ENCODE peak calls at places on chromosome 2, in nine cellular contexts. W is RPMI7951; Q is GDM1; M is left cardiac atrium; N is neuronal stem cell; O is activated CD4-positive, alpha-beta T cell treated with anti-CD3 and anti-CD28 coated beads, Interleukin-2, amount 50 U/mL, for 1 hour; L is NCI-H187; K is GM23338; P is NCI-H2171. D is an unnamed sample.

GRCh38 chr2:230642966-230643365 is 69.7 kb upstream of the CAB39 start:
- DNase-seq in P (no peak), L (no peak), Q (no peak), N (no peak), O (no peak), K (no peak), W (no peak), M (no peak), D (no peak)

GRCh38 chr2:15668611-15669305 is 77.1 kb downstream of the DDX1 start:
- DNase-seq in M (no peak), O (no peak), N (no peak), K (no peak), Q (no peak), L (no peak), W (no peak), P (no peak), D (peak; percentile 64)

GRCh38 chr2:98924038-98924437 is 12.0 kb downstream of the CRACDL start:
- DNase-seq in P (no peak), Q (no peak), W (no peak), L (no peak), M (no peak), N (no peak), O (no peak), K (no peak), D (no peak)

GRCh38 chr2:165582863-165583506 is 113.5 kb downstream of the CSRNP3 start:
- DNase-seq in N (no peak), Q (no peak), K (no peak), M (no peak), O (no peak), P (no peak), L (no peak), W (no peak), D (no peak)

GRCh38 chr2:19801367-19802087 is 100.3 kb downstream of the TTC32 start:
- DNase-seq in P (no peak), O (no peak), N (no peak), M (peak; percentile 88), W (peak; percentile 99), K (no peak), L (no peak), Q (no peak), D (peak; percentile 98)

GRCh38 chr2:234331566-234331965 is 165.3 kb downstream of the ARL4C start:
- DNase-seq in N (no peak), P (no peak), W (no peak), M (no peak), L (no peak), O (no peak), Q (no peak), K (no peak), D (no peak)

GRCh38 chr2:194382221-194382620 is 1274.8 kb upstream of the SLC39A10 start:
- DNase-seq in M (no peak), O (no peak), L (no peak), Q (no peak), W (no peak), P (no peak), N (no peak), K (no peak), D (no peak)

GRCh38 chr2:227164745-227165350 is 424 bp downstream of the COL4A3 start:
- DNase-seq in P (no peak), L (no peak), W (peak; percentile 31), O (no peak), K (peak; percentile 53), M (peak; percentile 45), N (peak; percentile 17), Q (no peak), D (peak; percentile 27)

GRCh38 chr2:239168575-239168974 is 232.2 kb downstream of the HDAC4 start:
- DNase-seq in M (peak; percentile 16), P (no peak), L (no peak), O (no peak), W (no peak), K (no peak), N (no peak), Q (no peak), D (no peak)

GRCh38 chr2:120972286-120972685 is 236.6 kb downstream of the GLI2 start:
- DNase-seq in W (no peak), P (no peak), L (no peak), O (no peak), K (no peak), Q (no peak), N (no peak), M (no peak), D (no peak)

GRCh38 chr2:113173563-113174368 is at the start of gene PSD4:
- DNase-seq in L (no peak), O (peak; percentile 83), M (peak; percentile 68), K (no peak), P (no peak), W (peak; percentile 69), N (no peak), Q (peak; percentile 87), D (no peak)

GRCh38 chr2:117980783-117981676 is 32.8 kb downstream of the CCDC93 start:
- DNase-seq in L (no peak), W (peak; percentile 70), K (no peak), N (no peak), O (no peak), P (no peak), M (no peak), Q (no peak), D (peak; percentile 91)

GRCh38 chr2:163621445-163622004 is 114.3 kb downstream of the FIGN start:
- DNase-seq in Q (no peak), W (no peak), P (no peak), N (no peak), L (no peak), O (no peak), M (no peak), K (peak; percentile 67), D (no peak)

GRCh38 chr2:37855283-37856041 is 69.6 kb upstream of the RMDN2 start:
- DNase-seq in M (peak; percentile 75), N (no peak), P (no peak), W (no peak), O (no peak), L (no peak), Q (peak; percentile 55), K (no peak), D (peak; percentile 7)

GRCh38 chr2:29232041-29232440 is 116.8 kb downstream of the CLIP4 start:
- DNase-seq in W (no peak), K (no peak), O (no peak), M (no peak), N (no peak), L (no peak), Q (no peak), P (no peak), D (no peak)

GRCh38 chr2:103159018-103159417 is 397.2 kb downstream of the TMEM182 start:
- DNase-seq in N (no peak), O (no peak), W (no peak), K (no peak), L (no peak), M (no peak), Q (no peak), P (no peak), D (no peak)

GRCh38 chr2:37831081-37831780 is 93.9 kb upstream of the RMDN2 start:
- DNase-seq in O (no peak), K (no peak), P (no peak), W (no peak), N (no peak), M (peak; percentile 37), Q (no peak), L (no peak), D (no peak)

GRCh38 chr2:167783266-167784070 is 463.9 kb downstream of the STK39 start:
- DNase-seq in Q (no peak), K (peak; percentile 25), M (no peak), O (no peak), P (no peak), N (no peak), W (peak; percentile 49), L (no peak), D (peak; percentile 96)

GRCh38 chr2:44715671-44716077 is 225.8 kb upstream of the SIX3 start:
- DNase-seq in L (no peak), N (peak; percentile 23), K (peak; percentile 85), O (no peak), M (no peak), W (peak; percentile 38), P (peak; percentile 23), Q (no peak), D (peak; percentile 26)

GRCh38 chr2:201203916-201204654 is 21.1 kb downstream of the CASP10 start:
- DNase-seq in M (no peak), W (peak; percentile 68), K (no peak), Q (no peak), P (no peak), N (no peak), L (no peak), O (no peak), D (no peak)

GRCh38 chr2:156437272-156437671 is 1.1 kb downstream of the GPD2 start:
- DNase-seq in Q (no peak), P (no peak), O (no peak), N (no peak), M (no peak), L (no peak), K (no peak), W (peak; percentile 53), D (no peak)

GRCh38 chr2:42298132-42298531 is 62.9 kb downstream of the COX7A2L start:
- DNase-seq in K (no peak), M (no peak), W (no peak), L (no peak), P (no peak), N (no peak), Q (no peak), O (no peak), D (no peak)

GRCh38 chr2:109614715-109615636 is 812 bp downstream of the SOWAHC start:
- DNase-seq in O (peak; percentile 1), P (no peak), W (peak; percentile 9), N (peak; percentile 33), K (peak; percentile 38), M (peak; percentile 29), Q (no peak), L (no peak), D (no peak)

GRCh38 chr2:63842149-63843061 is 709 bp downstream of the UGP2 start:
- DNase-seq in M (peak; percentile 44), N (no peak), K (no peak), L (no peak), Q (no peak), P (peak; percentile 11), W (peak; percentile 70), O (no peak), D (peak; percentile 46)

GRCh38 chr2:226609361-226609760 is 190.3 kb downstream of the IRS1 start:
- DNase-seq in M (no peak), W (peak; percentile 82), O (no peak), K (no peak), L (no peak), N (no peak), Q (no peak), P (no peak), D (no peak)

GRCh38 chr2:128727914-128728313 is 409.2 kb upstream of the HS6ST1 start:
- DNase-seq in W (peak; percentile 68), M (no peak), Q (no peak), N (no peak), L (no peak), K (no peak), O (no peak), P (no peak), D (peak; percentile 16)

GRCh38 chr2:149038442-149039212 is at the start of gene LYPD6B:
- DNase-seq in M (no peak), L (no peak), N (no peak), Q (no peak), W (no peak), O (no peak), K (peak; percentile 79), P (peak; percentile 47), D (no peak)

GRCh38 chr2:217943379-217944321 is 59.1 kb downstream of the TNS1 start:
- DNase-seq in N (peak; percentile 50), M (peak; percentile 88), Q (peak; percentile 35), P (peak; percentile 43), W (peak; percentile 10), O (no peak), K (peak; percentile 88), L (no peak), D (peak; percentile 77)

GRCh38 chr2:64652231-64653173 is 1.2 kb downstream of the SERTAD2 start:
- DNase-seq in L (peak; percentile 46), N (no peak), K (peak; percentile 55), P (no peak), W (peak; percentile 23), O (no peak), Q (no peak), M (peak; percentile 43), D (peak; percentile 70)

GRCh38 chr2:12317853-12318426 is 398.8 kb upstream of the TRIB2 start:
- DNase-seq in M (no peak), Q (no peak), L (no peak), N (no peak), P (no peak), K (no peak), O (no peak), W (peak; percentile 98), D (peak; percentile 89)

D was measured in kidney glomerular epithelial cell.